ENCODE peak calls at places on chromosomes 11 and 22, in six cellular contexts. B is ovary, N is lung, Q is HCT116, Y is endodermal cell, A is cardiac fibroblast. O is an unnamed sample.

GRCh38 chr11:3095712-3096361 is 38.6 kb upstream of the CARS1 start:
- DNase-seq in B (no peak), N (no peak), Q (no peak), Y (no peak), A (peak; percentile 88), O (peak; percentile 80)

GRCh38 chr11:6418199-6418957 is 516 bp downstream of the APBB1 start:
- DNase-seq in B (no peak), N (no peak), Q (no peak), Y (peak; percentile 85), A (peak; percentile 8), O (no peak)

GRCh38 chr22:24412274-24412673 is 15.1 kb upstream of the ADORA2A start:
- DNase-seq in B (no peak), N (no peak), Q (no peak), Y (no peak), A (no peak), O (no peak)

GRCh38 chr22:39820266-39820665 is 73.3 kb downstream of the ENTHD1 start:
- DNase-seq in B (no peak), N (no peak), Q (peak; percentile 18), Y (no peak), A (peak; percentile 50), O (peak; percentile 56)

GRCh38 chr11:19697721-19698121 is 14.9 kb upstream of the NAV2 start:
- DNase-seq in B (no peak), N (no peak), Q (no peak), Y (peak; percentile 64), A (peak; percentile 51), O (no peak)

GRCh38 chr22:32050678-32051515 is 7.8 kb downstream of the SLC5A1 start:
- DNase-seq in B (no peak), N (peak; percentile 34), Q (peak; percentile 95), Y (no peak), A (peak; percentile 74), O (peak; percentile 89)

GRCh38 chr11:62752994-62753735 is 795 bp downstream of the ZBTB3 start:
- DNase-seq in B (no peak), N (no peak), Q (no peak), Y (no peak), A (no peak), O (no peak)

GRCh38 chr22:19991645-19992451 is 24.8 kb downstream of the ARVCF start:
- DNase-seq in B (peak; percentile 36), N (no peak), Q (no peak), Y (no peak), A (no peak), O (no peak)

GRCh38 chr11:70091651-70092050 is 13.5 kb downstream of the ANO1 start:
- DNase-seq in B (no peak), N (no peak), Q (no peak), Y (no peak), A (no peak), O (no peak)

GRCh38 chr11:2109541-2110019 is 29.6 kb downstream of the IGF2 start:
- DNase-seq in B (peak; percentile 59), N (no peak), Q (no peak), Y (peak; percentile 76), A (peak; percentile 10), O (no peak)

GRCh38 chr11:27696961-27697360 is 3.3 kb downstream of the BDNF start:
- DNase-seq in B (no peak), N (no peak), Q (no peak), Y (peak; percentile 59), A (no peak), O (no peak)

GRCh38 chr11:75582935-75583709 is 21.1 kb downstream of the SERPINH1 start:
- DNase-seq in B (peak; percentile 89), N (peak; percentile 67), Q (no peak), Y (peak; percentile 91), A (peak; percentile 73), O (peak; percentile 65)

GRCh38 chr22:36027579-36027959 is 1.1 kb downstream of the RBFOX2 start:
- DNase-seq in B (peak; percentile 42), N (no peak), Q (no peak), Y (no peak), A (peak; percentile 21), O (peak; percentile 29)

GRCh38 chr11:87439981-87440760 is 402.4 kb downstream of the TMEM135 start:
- DNase-seq in B (no peak), N (no peak), Q (no peak), Y (no peak), A (no peak), O (peak; percentile 36)

GRCh38 chr11:32888805-32889204 is 3.8 kb upstream of the QSER1 start:
- DNase-seq in B (no peak), N (no peak), Q (no peak), Y (no peak), A (peak; percentile 41), O (peak; percentile 55)

GRCh38 chr11:24373516-24373915 is 123.3 kb upstream of the LUZP2 start:
- DNase-seq in B (no peak), N (no peak), Q (no peak), Y (no peak), A (no peak), O (no peak)

GRCh38 chr11:35166369-35167360 is 27.7 kb downstream of the CD44 start:
- DNase-seq in B (no peak), N (no peak), Q (peak; percentile 94), Y (no peak), A (peak; percentile 77), O (peak; percentile 93)

GRCh38 chr11:61010466-61011238 is 39.2 kb downstream of the CD6 start:
- DNase-seq in B (no peak), N (no peak), Q (no peak), Y (no peak), A (no peak), O (no peak)

GRCh38 chr11:61009392-61010275 is 38.2 kb downstream of the CD6 start:
- DNase-seq in B (no peak), N (no peak), Q (no peak), Y (no peak), A (no peak), O (no peak)

GRCh38 chr11:61007383-61007970 is 36.0 kb downstream of the CD6 start:
- DNase-seq in B (peak; percentile 54), N (no peak), Q (no peak), Y (peak; percentile 81), A (no peak), O (no peak)

GRCh38 chr11:61008971-61009370 is 37.5 kb downstream of the CD6 start:
- DNase-seq in B (no peak), N (no peak), Q (no peak), Y (no peak), A (no peak), O (no peak)

DNA sequence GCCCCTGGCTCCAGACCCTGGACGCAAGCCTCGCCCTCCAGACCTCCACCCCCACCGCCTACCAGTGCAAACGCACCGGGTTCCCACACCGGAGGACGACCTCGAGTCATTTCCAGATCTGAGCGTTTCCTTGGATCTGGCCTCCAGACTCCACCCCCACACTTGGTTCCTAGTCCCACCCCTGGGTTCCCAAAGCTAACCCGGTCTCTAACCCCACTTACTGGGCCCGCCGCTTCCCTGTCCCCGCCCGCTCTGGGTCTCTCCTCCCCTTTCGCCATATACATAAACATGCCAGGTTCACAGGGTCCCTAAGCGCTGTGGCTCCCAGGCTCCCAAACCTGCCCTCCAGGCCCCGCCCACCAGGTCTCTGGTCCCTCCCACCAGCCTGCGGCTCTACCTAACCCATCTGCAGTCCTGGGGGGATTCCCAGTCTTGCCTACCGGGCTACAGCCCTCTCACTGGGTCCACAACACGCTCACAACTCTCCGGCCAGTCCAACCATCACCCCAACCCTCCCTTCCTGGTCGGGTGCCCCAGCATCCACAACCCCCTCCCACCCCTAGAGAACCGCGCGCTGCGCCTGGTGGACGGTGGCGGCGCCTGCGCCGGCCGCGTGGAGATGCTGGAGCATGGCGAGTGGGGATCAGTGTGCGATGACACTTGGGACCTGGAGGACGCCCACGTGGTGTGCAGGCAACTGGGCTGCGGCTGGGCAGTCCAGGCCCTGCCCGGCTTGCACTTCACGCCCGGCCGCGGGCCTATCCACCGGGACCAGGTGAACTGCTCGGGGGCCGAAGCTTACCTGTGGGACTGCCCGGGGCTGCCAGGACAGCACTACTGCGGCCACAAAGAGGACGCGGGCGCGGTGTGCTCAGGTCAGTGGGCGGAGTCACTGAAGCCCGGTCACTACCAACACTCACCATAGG is 36.8 kb downstream of the CD6 start:
- DNase-seq in B (peak; percentile 52), N (no peak), Q (no peak), Y (peak; percentile 96), A (no peak), O (no peak)
- H3K4me3 ChIP-seq in B (peak overlapping the region; percentile 8), N (no peak overlapping the region), Q (no peak overlapping the region), Y (peak overlapping the region; percentile 57), A (peak overlapping the region; percentile 26), O (no peak overlapping the region)

GRCh38 chr11:76767659-76768058 is 15.5 kb upstream of the TSKU start:
- DNase-seq in B (no peak), N (no peak), Q (no peak), Y (peak; percentile 71), A (no peak), O (no peak)
- TF ChIP-seq CTCF in B (no peak), N (no peak), Q (no peak), Y (no peak), A (no peak), O (no peak)

GRCh38 chr11:119057000-119057769 is at the start of gene HYOU1:
- DNase-seq in B (peak; percentile 99), N (peak; percentile 98), Q (peak; percentile 87), Y (peak; percentile 99), A (peak; percentile 97), O (peak; percentile 92)

GRCh38 chr11:119065369-119065768 is 2.2 kb upstream of the VPS11 start:
- DNase-seq in B (no peak), N (no peak), Q (no peak), Y (peak; percentile 74), A (peak; percentile 50), O (peak; percentile 36)

GRCh38 chr11:119056397-119056999 is 507 bp downstream of the HYOU1 start:
- DNase-seq in B (peak; percentile 57), N (peak; percentile 38), Q (no peak), Y (peak; percentile 84), A (peak; percentile 5), O (no peak)

GRCh38 chr11:119062779-119063178 is 4.8 kb upstream of the VPS11 start:
- DNase-seq in B (peak; percentile 60), N (no peak), Q (no peak), Y (no peak), A (peak; percentile 82), O (peak; percentile 87)

DNA sequence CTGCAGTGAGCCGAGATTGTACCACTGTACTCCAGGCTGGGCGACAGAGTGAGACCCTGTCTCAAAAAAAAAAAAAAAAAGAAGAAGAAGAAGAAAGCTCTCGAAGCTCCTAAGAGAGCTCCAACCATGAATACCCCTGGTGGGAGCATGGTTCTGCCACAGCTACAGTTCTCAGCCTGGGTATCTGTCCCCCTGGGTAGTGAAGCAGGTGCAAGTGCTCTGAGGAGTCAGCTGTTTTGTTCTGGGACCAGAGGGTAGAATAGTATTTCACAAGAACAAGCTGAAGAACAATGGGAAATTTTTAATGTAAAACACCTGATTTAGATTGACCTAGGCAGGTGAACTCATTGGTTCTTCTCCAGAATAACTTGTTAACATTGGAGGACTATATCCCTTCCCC is 4.3 kb upstream of the HYOU1 start:
- DNase-seq in B (no peak), N (no peak), Q (no peak), Y (no peak), A (no peak), O (no peak)
- H3K4me3 ChIP-seq in B (no peak overlapping the region), N (no peak overlapping the region), Q (no peak overlapping the region), Y (no peak overlapping the region), A (no peak overlapping the region), O (no peak overlapping the region)

GRCh38 chr11:130668751-130669150 is 220.3 kb downstream of the ADAMTS15 start:
- DNase-seq in B (no peak), N (no peak), Q (no peak), Y (no peak), A (no peak), O (no peak)

GRCh38 chr11:130671801-130672700 is 223.6 kb downstream of the ADAMTS15 start:
- DNase-seq in B (peak; percentile 44), N (no peak), Q (no peak), Y (peak; percentile 58), A (peak; percentile 96), O (peak; percentile 97)

GRCh38 chr11:130670200-130670599 is 221.8 kb downstream of the ADAMTS15 start:
- DNase-seq in B (no peak), N (no peak), Q (no peak), Y (no peak), A (no peak), O (no peak)

GRCh38 chr11:130666781-130667251 is 218.4 kb downstream of the ADAMTS15 start:
- DNase-seq in B (no peak), N (no peak), Q (no peak), Y (no peak), A (peak; percentile 40), O (peak; percentile 33)
- TF ChIP-seq CTCF in B (no peak), N (no peak), Q (no peak), Y (peak; percentile 43), A (peak; percentile 21), O (peak; percentile 16)

O was measured in fibroblast of the aortic adventitia.